ENCODE peak calls at places on chromosomes 12 and 14, in eight cellular contexts. W is HCT116; A is lower lobe of right lung; O is central memory CD8-positive, alpha-beta T cell; H is naive thymus-derived CD4-positive, alpha-beta T cell; V is left cardiac atrium; F is left ventricle myocardium superior; Y is activated CD4-positive, CD25-positive, alpha-beta regulatory T cell treated with anti-CD3 and anti-CD28 coated beads, Interleukin-2, amount 50 U/mL, for 24 hours. S is an unnamed sample.

GRCh38 chr12:18242380-18243089 is 18.8 kb upstream of the PIK3C2G start:
- ATAC-seq in Y (no peak), H (no peak), W (no peak), V (no peak), O (no peak), F (no peak), A (peak), S (no peak)

GRCh38 chr12:22539055-22539454 is 5.3 kb downstream of the C2CD5 start:
- ATAC-seq in W (no peak), V (peak), O (no peak), F (peak), A (peak), H (peak), Y (no peak), S (no peak)

GRCh38 chr14:68146812-68147211 is 327.2 kb downstream of the RAD51B start:
- ATAC-seq in O (no peak), V (peak), W (peak), A (peak), F (no peak), H (no peak), Y (no peak), S (no peak)

GRCh38 chr14:96508900-96509299 is 6.7 kb downstream of the PAPOLA start:
- ATAC-seq in Y (no peak), H (no peak), W (peak), A (no peak), O (no peak), F (peak), V (peak), S (no peak)

GRCh38 chr14:55838529-55839052 is 258.6 kb downstream of the KTN1 start:
- ATAC-seq in F (no peak), V (no peak), A (no peak), W (no peak), O (no peak), H (no peak), Y (no peak), S (no peak)

GRCh38 chr12:49232940-49233841 is 31.7 kb upstream of the TUBA1C start:
- ATAC-seq in F (peak), W (no peak), A (no peak), O (no peak), V (peak), Y (no peak), H (no peak), S (no peak)

GRCh38 chr14:75519826-75520692 is 2.2 kb upstream of the BATF start:
- ATAC-seq in A (no peak), O (no peak), V (no peak), Y (no peak), H (no peak), F (no peak), W (no peak), S (no peak)

GRCh38 chr14:100988411-100988900 is 84.9 kb upstream of the RTL1 start:
- ATAC-seq in O (no peak), Y (peak), W (peak), A (no peak), F (no peak), V (no peak), H (no peak), S (no peak)

GRCh38 chr12:3244219-3244750 is 167.1 kb downstream of the TSPAN9 start:
- ATAC-seq in F (peak), O (no peak), V (peak), A (no peak), W (no peak), Y (no peak), H (no peak), S (no peak)

GRCh38 chr12:49671051-49671765 is 36.0 kb downstream of the FMNL3 start:
- ATAC-seq in H (peak), W (no peak), Y (peak), A (no peak), O (peak), F (no peak), V (no peak), S (peak)

GRCh38 chr14:93643127-93643526 is 145.2 kb downstream of the PRIMA1 start:
- ATAC-seq in A (no peak), H (no peak), W (no peak), F (no peak), V (no peak), O (no peak), Y (no peak), S (peak)

GRCh38 chr14:52189330-52189729 is 78.2 kb upstream of the PTGDR start:
- ATAC-seq in O (no peak), A (no peak), F (no peak), V (no peak), H (no peak), Y (peak), W (no peak), S (peak)

GRCh38 chr12:93109794-93110203 is 180.7 kb upstream of the EEA1 start:
- ATAC-seq in Y (peak), F (peak), W (no peak), V (no peak), O (no peak), A (no peak), H (no peak), S (peak)

GRCh38 chr12:109827566-109828550 is 5.3 kb downstream of the TRPV4 start:
- ATAC-seq in W (no peak), H (peak), O (no peak), Y (no peak), A (peak), F (peak), V (peak), S (no peak)

GRCh38 chr12:108110844-108111243 is 18.2 kb upstream of the WSCD2 start:
- ATAC-seq in F (no peak), A (no peak), W (no peak), Y (no peak), O (no peak), V (no peak), H (no peak), S (no peak)

GRCh38 chr12:53726946-53727309 is 324 bp downstream of the CALCOCO1 start:
- ATAC-seq in W (peak), O (no peak), F (peak), H (no peak), Y (no peak), A (peak), V (peak), S (no peak)

GRCh38 chr14:103141117-103141796 is 18.0 kb downstream of the TNFAIP2 start:
- ATAC-seq in W (peak), Y (no peak), O (no peak), A (no peak), F (no peak), H (peak), V (no peak), S (peak)

GRCh38 chr14:45810152-45810872 is 557.3 kb upstream of the MIS18BP1 start:
- ATAC-seq in H (no peak), W (peak), A (no peak), F (no peak), V (no peak), O (no peak), Y (no peak), S (no peak)

GRCh38 chr14:65346895-65347294 is 65.6 kb upstream of the FUT8 start:
- ATAC-seq in Y (no peak), F (peak), V (peak), A (peak), O (no peak), W (no peak), H (peak), S (no peak)

GRCh38 chr12:92462049-92462448 is 240.7 kb upstream of the PLEKHG7 start:
- ATAC-seq in O (peak), F (peak), A (peak), W (no peak), V (peak), Y (peak), H (peak), S (peak)

GRCh38 chr14:68471964-68472508 is 320.8 kb downstream of the ZFP36L1 start:
- ATAC-seq in V (no peak), Y (no peak), H (no peak), A (no peak), F (no peak), O (no peak), W (no peak), S (no peak)

GRCh38 chr12:93151079-93151759 is 222.1 kb upstream of the EEA1 start:
- ATAC-seq in F (no peak), A (no peak), V (no peak), O (no peak), Y (no peak), W (no peak), H (no peak), S (no peak)

GRCh38 chr12:96150442-96150841 is 43.7 kb upstream of the ELK3 start:
- ATAC-seq in A (no peak), O (no peak), H (no peak), W (no peak), V (no peak), F (no peak), Y (no peak), S (no peak)

GRCh38 chr12:50085615-50085928 is 430 bp downstream of the SMARCD1 start:
- ATAC-seq in Y (no peak), F (no peak), V (no peak), W (peak), A (no peak), H (no peak), O (peak), S (no peak)

GRCh38 chr12:3951380-3952135 is 78.4 kb upstream of the PARP11 start:
- ATAC-seq in V (no peak), H (no peak), F (no peak), Y (no peak), O (no peak), W (no peak), A (no peak), S (no peak)

GRCh38 chr14:67950386-67950785 is 130.8 kb downstream of the RAD51B start:
- ATAC-seq in V (no peak), W (no peak), A (no peak), O (no peak), Y (no peak), F (no peak), H (no peak), S (no peak)

GRCh38 chr12:120886194-120887018 is 17.8 kb downstream of the SPPL3 start:
- ATAC-seq in V (no peak), A (peak), O (peak), H (peak), W (no peak), F (no peak), Y (peak), S (peak)

GRCh38 chr14:96629082-96629481 is 126.9 kb downstream of the PAPOLA start:
- ATAC-seq in V (no peak), H (no peak), W (no peak), A (no peak), Y (no peak), F (no peak), O (no peak), S (no peak)

GRCh38 chr12:124454735-124455134 is 112.7 kb downstream of the NCOR2 start:
- ATAC-seq in O (no peak), H (no peak), A (no peak), V (no peak), F (no peak), W (no peak), Y (no peak), S (peak)

GRCh38 chr14:31854508-31855075 is 222.5 kb upstream of the ARHGAP5 start:
- ATAC-seq in W (no peak), V (no peak), H (no peak), Y (no peak), A (no peak), O (no peak), F (no peak), S (no peak)

GRCh38 chr12:42475055-42475454 is 114.5 kb downstream of the PRICKLE1 start:
- ATAC-seq in H (no peak), O (no peak), V (no peak), F (no peak), A (no peak), W (no peak), Y (no peak), S (peak)

GRCh38 chr12:19700969-19701368 is 261.7 kb downstream of the AEBP2 start:
- ATAC-seq in H (no peak), O (no peak), Y (no peak), F (no peak), W (no peak), A (no peak), V (no peak), S (no peak)

GRCh38 chr12:1284611-1285010 is 293.6 kb downstream of the ERC1 start:
- ATAC-seq in Y (no peak), V (no peak), H (no peak), W (no peak), F (no peak), A (no peak), O (no peak), S (no peak)

GRCh38 chr12:106918746-106919145 is 37.0 kb upstream of the TMEM263 start:
- ATAC-seq in Y (no peak), A (no peak), F (no peak), O (no peak), V (no peak), H (no peak), W (peak), S (no peak)

GRCh38 chr14:35234007-35234406 is 58.2 kb upstream of the PSMA6 start:
- ATAC-seq in O (no peak), F (no peak), A (peak), W (no peak), Y (no peak), V (peak), H (no peak), S (no peak)

S was measured in stimulated activated memory B cell treated with anti-CD40 and anti-IgM and Interleukin-4, amounts not matched to agents 10 μg/mL and 1 μg/mL and 100 μg/mL, for 72 hours.